ENCODE peak calls at places on chromosomes 16 and 17, in five cellular contexts. R, X, V, W and P are unnamed samples.

GRCh38 chr16:66166451-66166850 is 200.0 kb upstream of the CDH5 start:
- DNase-seq in V (no peak), W (no peak), X (no peak), R (no peak), P (no peak)

GRCh38 chr16:31427441-31428276 is 501 bp downstream of the COX6A2 start:
- DNase-seq in W (peak), X (no peak), V (peak), R (no peak), P (no peak)

GRCh38 chr16:10121496-10121895 is 60.7 kb downstream of the GRIN2A start:
- DNase-seq in X (no peak), R (no peak), V (no peak), W (no peak), P (no peak)

GRCh38 chr17:77143306-77143705 is 2.5 kb downstream of the SEC14L1 start:
- DNase-seq in R (no peak), W (no peak), X (no peak), V (no peak), P (no peak)

GRCh38 chr16:67173808-67174705 is 3.7 kb downstream of the NOL3 start:
- DNase-seq in W (peak), X (peak), V (peak), R (peak), P (peak)

GRCh38 chr16:12802048-12802447 is 1.6 kb downstream of the CPPED1 start:
- DNase-seq in V (no peak), W (no peak), R (no peak), X (no peak), P (no peak)

GRCh38 chr17:4536742-4537411 is 18.3 kb downstream of the MYBBP1A start:
- DNase-seq in W (no peak), X (peak), V (no peak), R (no peak), P (no peak)

GRCh38 chr17:17151962-17152361 is 54.2 kb downstream of the PLD6 start:
- DNase-seq in X (no peak), R (no peak), V (peak), W (peak), P (no peak)

GRCh38 chr17:2259769-2260536 is 43.6 kb downstream of the SMG6 start:
- DNase-seq in X (no peak), V (peak), W (peak), R (no peak), P (no peak)

GRCh38 chr16:60107467-60107866 is 1373.4 kb upstream of the GOT2 start:
- DNase-seq in X (no peak), R (no peak), V (no peak), W (no peak), P (no peak)

GRCh38 chr16:65476556-65476955 is 354.7 kb upstream of the CDH11 start:
- DNase-seq in V (no peak), R (no peak), X (no peak), W (no peak), P (no peak)

GRCh38 chr16:48381201-48381600 is 4.0 kb downstream of the SIAH1 start:
- DNase-seq in X (no peak), W (no peak), R (no peak), V (no peak), P (no peak)

GRCh38 chr17:75996665-75997590 is 3.7 kb upstream of the CDK3 start:
- DNase-seq in V (no peak), R (peak), W (peak), X (peak), P (no peak)